ENCODE peak calls at places on chromosomes 5 and 9, in seven cellular contexts. G is mesenchymal stem cell, N is aorta, C is A549, D is cardiac fibroblast, I is lower lobe of right lung, X is endothelial cell of umbilical vein. A is an unnamed sample.

GRCh38 chr9:111483862-111484563 is at the start of gene ECPAS:
- DNase-seq in X (peak), I (peak), G (peak), C (peak), D (peak), N (peak), A (peak)

GRCh38 chr5:2044041-2044440 is 161.3 kb upstream of the IRX4 start:
- DNase-seq in G (no peak), C (no peak), I (no peak), X (no peak), D (no peak), N (no peak), A (no peak)

GRCh38 chr9:18473551-18474279 is at the start of gene ADAMTSL1:
- DNase-seq in D (peak), N (peak), X (peak), G (peak), C (no peak), I (no peak), A (peak)

GRCh38 chr9:109315889-109316640 is 4.8 kb downstream of the EPB41L4B start:
- DNase-seq in I (peak), C (peak), X (no peak), G (no peak), N (peak), D (peak), A (peak)

GRCh38 chr9:87267701-87268100 is 230.0 kb upstream of the DAPK1 start:
- DNase-seq in C (no peak), X (no peak), D (peak), N (peak), I (no peak), G (no peak), A (no peak)

GRCh38 chr5:133381041-133381440 is 231.3 kb downstream of the FSTL4 start:
- DNase-seq in N (no peak), X (no peak), D (no peak), C (no peak), G (no peak), I (no peak), A (no peak)

GRCh38 chr9:18775969-18776368 is 257.0 kb downstream of the SAXO1 start:
- DNase-seq in D (no peak), X (no peak), C (no peak), I (no peak), G (no peak), N (no peak), A (no peak)

GRCh38 chr5:178078197-178078995 is 34.9 kb upstream of the N4BP3 start:
- DNase-seq in X (no peak), C (no peak), D (peak), I (no peak), N (no peak), G (peak), A (no peak)

GRCh38 chr9:95175523-95175922 is 142.0 kb downstream of the FANCC start:
- DNase-seq in I (no peak), X (no peak), D (no peak), N (no peak), C (no peak), G (no peak), A (no peak)

GRCh38 chr9:132268725-132269352 is 85.9 kb downstream of the SETX start:
- DNase-seq in D (peak), G (peak), C (peak), I (peak), X (peak), N (peak), A (peak)

DNA sequence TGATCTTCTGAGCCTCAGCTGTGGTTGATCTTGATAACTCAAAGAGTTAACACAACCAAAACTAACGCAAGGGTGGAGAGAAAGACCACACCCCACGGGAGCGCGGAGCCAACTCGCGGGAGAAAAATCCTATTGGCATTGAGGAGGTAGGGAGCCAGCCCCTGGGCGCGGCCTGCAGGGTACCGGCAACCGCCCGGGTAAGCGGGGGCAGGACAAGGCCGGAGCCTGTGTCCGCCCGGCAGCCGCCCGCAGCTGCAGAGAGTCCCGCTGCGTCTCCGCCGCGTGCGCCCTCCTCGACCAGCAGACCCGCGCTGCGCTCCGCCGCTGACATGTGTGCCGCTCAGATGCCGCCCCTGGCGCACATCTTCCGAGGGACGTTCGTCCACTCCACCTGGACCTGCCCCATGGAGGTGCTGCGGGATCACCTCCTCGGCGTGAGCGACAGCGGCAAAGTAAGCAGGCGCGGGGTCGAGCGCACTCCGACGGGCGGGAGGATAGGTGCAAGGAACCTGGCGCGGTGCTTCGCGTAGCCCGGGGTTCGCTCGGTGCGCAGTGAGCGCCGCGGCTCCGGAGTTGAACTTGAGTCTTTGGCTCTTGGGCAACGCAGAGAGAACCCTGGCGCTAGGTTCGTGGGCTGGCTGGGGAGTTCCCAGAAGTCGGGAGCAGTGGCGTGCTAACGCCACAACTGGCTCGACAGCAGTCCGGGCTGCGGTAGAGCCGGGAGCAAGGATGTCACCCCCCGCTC is at the start of gene GDA:
- DNase-seq in D (no peak), X (no peak), I (no peak), G (no peak), C (peak), N (peak), A (no peak)
- H3K4me3 ChIP-seq in D (no peak), X (no peak), I (peak), G (peak), C (peak), N (no peak), A (no peak)

DNA sequence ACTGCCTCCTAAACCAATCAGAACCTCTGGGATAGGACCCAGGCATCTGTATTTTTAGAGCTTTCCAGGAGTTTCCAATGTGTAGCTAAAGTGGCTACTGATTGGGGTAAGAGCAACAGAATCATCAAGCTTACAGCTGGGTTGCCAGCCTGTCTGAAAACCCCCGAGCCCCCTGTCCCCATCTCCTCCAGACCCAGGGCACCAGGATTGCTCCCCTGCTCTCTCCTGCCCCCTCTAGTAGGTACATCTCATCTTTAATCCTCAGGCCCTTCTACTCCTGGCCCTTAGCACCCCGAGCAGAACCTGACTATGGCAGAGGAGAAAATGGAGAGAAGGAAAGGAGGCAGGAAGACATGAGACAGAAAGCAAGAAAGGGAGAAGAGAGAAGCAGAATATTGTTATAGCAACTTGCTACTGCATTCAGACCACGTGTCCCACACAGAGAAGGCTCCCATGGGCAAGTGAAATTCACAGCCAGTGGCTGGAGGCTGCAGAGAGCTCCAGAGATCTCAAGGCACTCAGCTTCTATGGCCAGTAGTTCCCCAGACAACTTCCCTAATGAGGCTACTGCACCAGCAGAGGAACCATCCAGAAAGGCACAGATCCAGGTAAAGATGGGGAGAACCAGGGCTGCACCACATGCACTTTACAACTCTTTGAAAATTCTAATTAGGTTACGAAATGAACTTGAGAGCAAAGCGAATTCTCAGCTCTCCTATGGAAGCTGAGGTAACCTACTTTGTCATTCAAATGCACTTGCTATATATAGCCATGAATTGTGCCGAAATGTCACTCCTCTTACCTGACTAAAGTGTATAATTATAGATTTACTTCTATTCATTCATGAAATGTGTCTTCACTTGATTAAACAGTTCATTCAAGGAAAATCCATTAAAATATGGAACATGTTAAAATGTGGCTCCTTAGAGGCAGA is 204.6 kb downstream of the GABBR2 start:
- DNase-seq in N (no peak), I (no peak), C (no peak), D (no peak), G (no peak), X (no peak), A (no peak)
- H3K4me3 ChIP-seq in N (no peak), I (no peak), C (no peak), D (no peak), G (no peak), X (no peak), A (no peak)

GRCh38 chr5:67549263-67549551 is 352.6 kb upstream of the CD180 start:
- DNase-seq in X (no peak), G (no peak), C (no peak), N (no peak), D (no peak), I (no peak), A (no peak)

GRCh38 chr5:67549947-67550346 is 353.3 kb upstream of the CD180 start:
- DNase-seq in D (no peak), X (no peak), C (no peak), N (no peak), I (no peak), G (no peak), A (no peak)

GRCh38 chr5:67552773-67553172 is 356.2 kb upstream of the CD180 start:
- DNase-seq in C (no peak), I (no peak), G (no peak), D (no peak), N (no peak), X (no peak), A (no peak)

GRCh38 chr5:67547682-67548081 is 351.1 kb upstream of the CD180 start:
- DNase-seq in I (no peak), N (no peak), D (no peak), X (no peak), C (no peak), G (no peak), A (no peak)

DNA sequence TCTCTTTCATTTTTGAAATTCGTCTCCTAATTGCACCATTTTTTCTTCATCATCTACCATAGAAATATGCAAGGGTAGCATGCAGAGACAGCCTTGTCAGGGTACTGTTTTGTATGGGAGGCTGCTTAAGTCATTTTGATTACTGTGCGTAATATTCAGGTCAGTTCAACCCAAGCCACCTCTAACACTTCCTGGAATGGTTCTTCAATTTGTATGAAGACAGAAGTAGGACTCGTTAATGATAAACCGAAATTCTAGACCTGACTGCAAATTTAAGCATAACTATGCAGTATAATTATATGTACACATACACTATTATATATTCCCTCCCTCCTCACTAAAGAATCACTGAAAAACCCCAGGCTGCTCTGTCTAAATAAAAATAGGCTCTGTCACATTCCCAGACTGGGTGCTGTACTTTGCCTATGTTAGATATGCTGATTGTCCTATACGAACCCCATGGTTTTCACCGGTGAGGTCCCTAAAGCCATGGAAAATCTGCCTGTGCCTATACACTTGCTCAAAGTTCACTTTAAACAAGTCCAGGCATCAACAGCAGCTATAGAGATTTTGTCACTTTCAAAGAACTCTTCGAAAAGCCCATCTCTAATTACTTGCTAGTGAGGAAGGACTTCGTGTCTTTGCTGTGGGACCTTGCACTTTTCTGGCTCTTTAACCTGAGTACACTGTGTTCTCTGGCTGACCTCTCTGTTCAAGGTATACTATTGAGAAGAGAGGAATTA is 352.1 kb upstream of the CD180 start:
- DNase-seq in N (no peak), D (no peak), G (no peak), C (no peak), X (no peak), I (no peak), A (no peak)
- H3K4me3 ChIP-seq in N (no peak), D (no peak), G (no peak), C (no peak), X (no peak), I (peak), A (no peak)

GRCh38 chr5:775960-776861 is 8.3 kb downstream of the ZDHHC11B start:
- DNase-seq in I (no peak), G (no peak), D (no peak), X (no peak), N (peak), C (no peak), A (no peak)

GRCh38 chr5:777756-778161 is 6.8 kb downstream of the ZDHHC11B start:
- DNase-seq in C (no peak), N (peak), D (no peak), I (peak), G (no peak), X (no peak), A (no peak)

GRCh38 chr5:773517-774264 is 10.8 kb downstream of the ZDHHC11B start:
- DNase-seq in D (no peak), X (no peak), C (no peak), G (no peak), N (no peak), I (no peak), A (no peak)

GRCh38 chr5:776862-777711 is 7.4 kb downstream of the ZDHHC11B start:
- DNase-seq in G (no peak), I (no peak), C (no peak), N (no peak), X (no peak), D (no peak), A (peak)
- H3K4me3 ChIP-seq in G (peak), I (no peak), C (no peak), N (no peak), X (no peak), D (no peak), A (peak)

GRCh38 chr5:67538343-67538670 is 341.7 kb upstream of the CD180 start:
- DNase-seq in X (no peak), D (no peak), C (no peak), I (no peak), N (no peak), G (no peak), A (no peak)

GRCh38 chr5:67536892-67537291 is 340.3 kb upstream of the CD180 start:
- DNase-seq in N (no peak), X (peak), G (peak), D (peak), C (no peak), I (no peak), A (no peak)

GRCh38 chr5:67541869-67542268 is 345.3 kb upstream of the CD180 start:
- DNase-seq in C (no peak), N (no peak), G (no peak), D (no peak), X (no peak), I (no peak), A (no peak)

GRCh38 chr5:67538855-67539506 is 342.4 kb upstream of the CD180 start:
- DNase-seq in I (no peak), G (no peak), D (no peak), X (no peak), N (no peak), C (no peak), A (no peak)

DNA sequence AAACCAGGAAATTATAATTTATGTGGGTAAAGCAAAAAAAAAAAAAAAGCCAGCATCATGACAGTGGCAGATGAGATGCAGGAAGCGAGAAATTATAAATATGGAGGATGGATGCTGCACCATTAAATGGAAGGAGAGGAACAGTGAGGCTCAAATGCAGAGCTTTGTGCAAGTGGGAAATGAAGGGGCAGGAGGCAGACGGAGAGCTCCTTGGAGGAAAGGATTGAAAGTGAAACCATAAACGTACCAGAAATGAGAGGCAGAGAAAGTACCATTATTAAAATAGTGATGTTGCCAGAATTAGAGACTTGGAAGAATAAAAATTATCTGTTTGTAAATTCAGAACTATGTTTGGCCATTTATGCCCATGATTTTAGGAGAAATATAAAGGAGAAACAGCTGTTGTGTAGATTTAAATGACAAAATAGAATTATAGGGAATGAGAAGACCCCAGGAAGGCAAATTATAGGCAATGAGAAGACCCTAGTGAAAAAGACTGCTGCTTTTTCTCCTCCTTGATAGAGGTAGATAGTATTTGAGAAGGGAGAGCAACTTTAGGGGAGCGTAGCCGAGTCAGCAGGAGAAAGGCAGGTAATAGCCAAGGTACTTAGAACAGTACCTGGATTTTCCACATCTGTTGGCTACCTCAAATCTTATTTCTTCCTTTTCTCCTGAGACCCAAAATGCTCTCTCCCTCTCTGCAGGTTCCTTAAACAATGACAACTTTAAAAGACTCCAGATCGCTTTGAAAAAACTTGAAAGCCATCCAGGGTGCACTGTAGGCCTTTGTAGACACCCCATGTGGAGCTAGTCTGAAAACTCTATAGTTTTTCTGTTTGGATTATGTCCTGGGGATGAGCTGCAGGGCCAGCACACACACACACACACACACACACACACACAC is 341.1 kb upstream of the CD180 start:
- DNase-seq in X (peak), D (peak), G (peak), I (no peak), C (no peak), N (no peak), A (no peak)
- H3K4me3 ChIP-seq in X (peak), D (no peak), G (peak), I (peak), C (no peak), N (peak), A (no peak)